ENCODE peak calls at places on chromosomes 6 and 20, in six cellular contexts. Y is mesendoderm, V is neuronal stem cell, L is H1, D is mesenchymal stem cell, N is H9. S is an unnamed sample.

GRCh38 chr6:104862456-104862855 is 2.7 kb upstream of the HACE1 start:
- DNase-seq in Y (no peak), V (no peak), L (no peak), D (peak), N (no peak), S (peak)

GRCh38 chr6:8743146-8743745 is 307.9 kb upstream of the SLC35B3 start:
- DNase-seq in Y (no peak), V (no peak), L (no peak), D (no peak), N (no peak), S (no peak)

GRCh38 chr6:42979523-42980177 is 669 bp upstream of the PEX6 start:
- DNase-seq in Y (no peak), V (no peak), L (no peak), D (peak), N (no peak), S (peak)

GRCh38 chr6:143018955-143019354 is 41.7 kb upstream of the AIG1 start:
- DNase-seq in Y (no peak), V (no peak), L (no peak), D (no peak), N (no peak), S (peak)

GRCh38 chr6:32050562-32050961 is 12.3 kb downstream of the CYP21A2 start:
- DNase-seq in Y (no peak), V (no peak), L (no peak), D (no peak), N (peak), S (no peak)

GRCh38 chr20:34537651-34538050 is 20.9 kb upstream of the MAP1LC3A start:
- DNase-seq in Y (no peak), V (no peak), L (no peak), D (no peak), N (no peak), S (no peak)

GRCh38 chr20:44979090-44979621 is 12.8 kb downstream of the STK4 start:
- DNase-seq in Y (no peak), V (no peak), L (no peak), D (peak), N (no peak), S (peak)

GRCh38 chr6:24924956-24925355 is 10.8 kb downstream of the RIPOR2 start:
- DNase-seq in Y (peak), V (no peak), L (no peak), D (no peak), N (no peak), S (no peak)

GRCh38 chr20:7637184-7637583 is 303.1 kb downstream of the HAO1 start:
- DNase-seq in Y (no peak), V (no peak), L (no peak), D (no peak), N (no peak), S (no peak)

GRCh38 chr6:137705166-137706064 is 161.6 kb upstream of the TNFAIP3 start:
- DNase-seq in Y (peak), V (peak), L (no peak), D (peak), N (peak), S (peak)

GRCh38 chr20:35304956-35305355 is 12.7 kb upstream of the FAM83C start:
- DNase-seq in Y (no peak), V (no peak), L (no peak), D (no peak), N (no peak), S (no peak)

GRCh38 chr6:164693934-164694333 is 615.5 kb downstream of the C6orf118 start:
- DNase-seq in Y (peak), V (no peak), L (peak), D (no peak), N (no peak), S (no peak)

GRCh38 chr6:37308084-37308817 is 45.5 kb upstream of the RNF8 start:
- DNase-seq in Y (no peak), V (no peak), L (no peak), D (peak), N (no peak), S (peak)

GRCh38 chr6:142336787-142337186 is 35.0 kb downstream of the ADGRG6 start:
- DNase-seq in Y (no peak), V (no peak), L (no peak), D (no peak), N (no peak), S (no peak)

GRCh38 chr6:157099912-157100593 is 223.3 kb downstream of the TMEM242 start:
- DNase-seq in Y (no peak), V (no peak), L (no peak), D (no peak), N (no peak), S (no peak)

GRCh38 chr20:37309290-37309689 is 19.8 kb downstream of the MANBAL start:
- DNase-seq in Y (no peak), V (no peak), L (no peak), D (no peak), N (no peak), S (no peak)

GRCh38 chr6:153465050-153465449 is 334.0 kb upstream of the RGS17 start:
- DNase-seq in Y (no peak), V (no peak), L (no peak), D (no peak), N (no peak), S (no peak)
- H2BK15ac ChIP-seq in Y (no peak), V (no peak), L (no peak), D (no peak), N (no peak), S (no peak)

GRCh38 chr20:19973920-19974620 is 43.1 kb upstream of the NAA20 start:
- DNase-seq in Y (no peak), V (no peak), L (no peak), D (peak), N (no peak), S (peak)
- H2BK15ac ChIP-seq in Y (no peak), V (peak), L (no peak), D (no peak), N (no peak), S (peak)

DNA sequence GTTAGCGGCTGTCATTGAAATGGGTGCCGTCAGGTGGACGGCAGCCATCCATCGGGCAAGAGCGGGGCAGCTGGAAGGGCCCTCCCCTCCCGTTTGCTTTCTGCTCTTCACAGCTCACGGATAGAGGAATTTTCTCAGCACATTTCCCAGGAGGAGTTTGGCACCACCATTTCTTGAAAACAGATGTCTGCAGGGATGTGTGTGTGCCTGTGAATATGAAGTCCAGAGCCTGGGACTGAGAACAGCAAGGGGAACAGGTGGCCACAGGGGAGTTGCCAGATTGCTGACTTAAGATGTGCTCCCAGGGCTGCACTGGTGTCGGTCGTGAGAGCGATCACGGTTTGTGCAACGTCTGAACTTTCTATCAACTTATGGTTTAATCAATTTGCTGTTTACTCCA is 22.1 kb upstream of the ECI2 start:
- DNase-seq in Y (no peak), V (no peak), L (no peak), D (no peak), N (no peak), S (no peak)
- H2BK15ac ChIP-seq in Y (no peak), V (no peak), L (no peak), D (no peak), N (no peak), S (no peak)

GRCh38 chr6:167512926-167513325 is 188.0 kb downstream of the TTLL2 start:
- DNase-seq in Y (no peak), V (no peak), L (no peak), D (no peak), N (no peak), S (no peak)

GRCh38 chr6:167517546-167517945 is 192.7 kb downstream of the TTLL2 start:
- DNase-seq in Y (no peak), V (no peak), L (no peak), D (no peak), N (no peak), S (no peak)

GRCh38 chr6:167513763-167514162 is 188.9 kb downstream of the TTLL2 start:
- DNase-seq in Y (no peak), V (no peak), L (no peak), D (no peak), N (no peak), S (no peak)

GRCh38 chr6:167514524-167514923 is 189.6 kb downstream of the TTLL2 start:
- DNase-seq in Y (no peak), V (no peak), L (no peak), D (no peak), N (no peak), S (no peak)

GRCh38 chr6:167515873-167516507 is 191.1 kb downstream of the TTLL2 start:
- DNase-seq in Y (no peak), V (no peak), L (no peak), D (no peak), N (no peak), S (no peak)
- H2BK15ac ChIP-seq in Y (no peak), V (no peak), L (no peak), D (no peak), N (no peak), S (no peak)

GRCh38 chr6:46103437-46103836 is 26.4 kb upstream of the ENPP4 start:
- DNase-seq in Y (peak), V (no peak), L (no peak), D (no peak), N (no peak), S (no peak)
- H2BK15ac ChIP-seq in Y (no peak), V (no peak), L (no peak), D (no peak), N (no peak), S (no peak)